ENCODE peak calls at places on chromosomes 5 and 9, in seven cellular contexts. One of them, this sample, is unnamed.
A peak's percentile ranks its signal among the peaks of the same experiment; 100 is the strongest.

GRCh38 chr5:128905225-128906110 is 59.8 kb upstream of the SLC27A6 start:
- DNase-seq in CD4-positive, alpha-beta T cell: no peak
- DNase-seq in fibroblast of the aortic adventitia: peak; percentile 70
- DNase-seq in Calu3: peak; percentile 63
- DNase-seq in neural crest cell: peak; percentile 44
- DNase-seq in PC-3: peak; percentile 73
- DNase-seq in GM06990: peak; percentile 15
- DNase-seq in this sample: peak; percentile 64

GRCh38 chr5:89580976-89581375 is 698.0 kb upstream of the MEF2C start:
- DNase-seq in neural crest cell: no peak
- DNase-seq in GM06990: no peak
- DNase-seq in CD4-positive, alpha-beta T cell: no peak
- DNase-seq in Calu3: no peak
- DNase-seq in PC-3: no peak
- DNase-seq in fibroblast of the aortic adventitia: no peak
- DNase-seq in this sample: no peak

GRCh38 chr5:131534995-131535394 is 100.0 kb downstream of the RAPGEF6 start:
- DNase-seq in neural crest cell: no peak
- DNase-seq in Calu3: no peak
- DNase-seq in fibroblast of the aortic adventitia: no peak
- DNase-seq in CD4-positive, alpha-beta T cell: no peak
- DNase-seq in PC-3: no peak
- DNase-seq in GM06990: no peak
- DNase-seq in this sample: no peak

GRCh38 chr5:51902512-51902911 is 519.3 kb downstream of the ISL1 start:
- DNase-seq in PC-3: no peak
- DNase-seq in neural crest cell: no peak
- DNase-seq in Calu3: no peak
- DNase-seq in CD4-positive, alpha-beta T cell: no peak
- DNase-seq in fibroblast of the aortic adventitia: no peak
- DNase-seq in GM06990: no peak
- DNase-seq in this sample: no peak

GRCh38 chr5:56669534-56670483 is 145.5 kb upstream of the MAP3K1 start:
- DNase-seq in Calu3: no peak
- DNase-seq in neural crest cell: no peak
- DNase-seq in PC-3: peak; percentile 53
- DNase-seq in CD4-positive, alpha-beta T cell: no peak
- DNase-seq in fibroblast of the aortic adventitia: no peak
- DNase-seq in GM06990: peak; percentile 77
- DNase-seq in this sample: no peak

GRCh38 chr9:87324613-87325194 is 173.0 kb upstream of the DAPK1 start:
- DNase-seq in fibroblast of the aortic adventitia: peak; percentile 85
- DNase-seq in Calu3: no peak
- DNase-seq in PC-3: peak; percentile 58
- DNase-seq in GM06990: no peak
- DNase-seq in neural crest cell: no peak
- DNase-seq in CD4-positive, alpha-beta T cell: no peak
- DNase-seq in this sample: no peak

GRCh38 chr9:117075636-117076035 is 339.2 kb downstream of the ASTN2 start:
- DNase-seq in fibroblast of the aortic adventitia: no peak
- DNase-seq in neural crest cell: no peak
- DNase-seq in PC-3: no peak
- DNase-seq in Calu3: no peak
- DNase-seq in GM06990: no peak
- DNase-seq in CD4-positive, alpha-beta T cell: no peak
- DNase-seq in this sample: no peak

GRCh38 chr5:102902647-102903046 is 147.5 kb downstream of the PAM start:
- DNase-seq in GM06990: no peak
- DNase-seq in CD4-positive, alpha-beta T cell: no peak
- DNase-seq in Calu3: no peak
- DNase-seq in fibroblast of the aortic adventitia: no peak
- DNase-seq in PC-3: peak; percentile 46
- DNase-seq in neural crest cell: no peak
- DNase-seq in this sample: no peak

GRCh38 chr5:179149278-179149677 is 89.1 kb downstream of the ZNF354C start:
- DNase-seq in neural crest cell: no peak
- DNase-seq in Calu3: no peak
- DNase-seq in fibroblast of the aortic adventitia: no peak
- DNase-seq in PC-3: no peak
- DNase-seq in GM06990: no peak
- DNase-seq in CD4-positive, alpha-beta T cell: no peak
- DNase-seq in this sample: no peak

GRCh38 chr5:75603835-75604234 is 7.4 kb upstream of the ANKDD1B start:
- DNase-seq in PC-3: no peak
- DNase-seq in neural crest cell: no peak
- DNase-seq in Calu3: no peak
- DNase-seq in GM06990: no peak
- DNase-seq in CD4-positive, alpha-beta T cell: no peak
- DNase-seq in fibroblast of the aortic adventitia: no peak
- DNase-seq in this sample: no peak

GRCh38 chr9:127168756-127169506 is 46.5 kb upstream of the ANGPTL2 start:
- DNase-seq in CD4-positive, alpha-beta T cell: no peak
- DNase-seq in Calu3: no peak
- DNase-seq in neural crest cell: no peak
- DNase-seq in GM06990: no peak
- DNase-seq in PC-3: no peak
- DNase-seq in fibroblast of the aortic adventitia: no peak
- DNase-seq in this sample: no peak

GRCh38 chr5:113606298-113607134 is 93.0 kb downstream of the YTHDC2 start:
- DNase-seq in GM06990: no peak
- DNase-seq in Calu3: peak; percentile 68
- DNase-seq in PC-3: peak; percentile 78
- DNase-seq in neural crest cell: peak; percentile 38
- DNase-seq in fibroblast of the aortic adventitia: peak; percentile 71
- DNase-seq in CD4-positive, alpha-beta T cell: no peak
- DNase-seq in this sample: peak; percentile 66

GRCh38 chr5:34005211-34005610 is 2.6 kb downstream of the AMACR start:
- DNase-seq in PC-3: no peak
- DNase-seq in GM06990: no peak
- DNase-seq in fibroblast of the aortic adventitia: no peak
- DNase-seq in Calu3: no peak
- DNase-seq in CD4-positive, alpha-beta T cell: no peak
- DNase-seq in neural crest cell: no peak
- DNase-seq in this sample: no peak

GRCh38 chr9:81182421-81182820 is 506.9 kb downstream of the TLE1 start:
- DNase-seq in fibroblast of the aortic adventitia: peak; percentile 51
- DNase-seq in PC-3: peak; percentile 51
- DNase-seq in CD4-positive, alpha-beta T cell: no peak
- DNase-seq in Calu3: no peak
- DNase-seq in neural crest cell: no peak
- DNase-seq in GM06990: no peak
- DNase-seq in this sample: no peak

GRCh38 chr5:93191426-93191825 is 389.6 kb downstream of the NR2F1-AS1 start:
- DNase-seq in neural crest cell: no peak
- DNase-seq in Calu3: no peak
- DNase-seq in fibroblast of the aortic adventitia: no peak
- DNase-seq in GM06990: no peak
- DNase-seq in PC-3: peak; percentile 53
- DNase-seq in CD4-positive, alpha-beta T cell: no peak
- DNase-seq in this sample: no peak

GRCh38 chr5:151225071-151225470 is 1.2 kb upstream of the CCDC69 start:
- DNase-seq in fibroblast of the aortic adventitia: no peak
- DNase-seq in neural crest cell: no peak
- DNase-seq in CD4-positive, alpha-beta T cell: no peak
- DNase-seq in GM06990: no peak
- DNase-seq in PC-3: no peak
- DNase-seq in Calu3: no peak
- DNase-seq in this sample: no peak

GRCh38 chr5:151224372-151224771 is 480 bp upstream of the CCDC69 start:
- DNase-seq in fibroblast of the aortic adventitia: no peak
- DNase-seq in PC-3: no peak
- DNase-seq in GM06990: no peak
- DNase-seq in neural crest cell: no peak
- DNase-seq in CD4-positive, alpha-beta T cell: no peak
- DNase-seq in Calu3: no peak
- DNase-seq in this sample: no peak

GRCh38 chr5:151222769-151223446 is 984 bp downstream of the CCDC69 start:
- DNase-seq in PC-3: peak; percentile 25
- DNase-seq in CD4-positive, alpha-beta T cell: peak; percentile 58
- DNase-seq in neural crest cell: no peak
- DNase-seq in GM06990: no peak
- DNase-seq in fibroblast of the aortic adventitia: peak; percentile 13
- DNase-seq in Calu3: no peak
- DNase-seq in this sample: no peak

GRCh38 chr5:151222054-151222768 is 1.7 kb downstream of the CCDC69 start:
- DNase-seq in neural crest cell: no peak
- DNase-seq in fibroblast of the aortic adventitia: no peak
- DNase-seq in GM06990: no peak
- DNase-seq in PC-3: no peak
- DNase-seq in CD4-positive, alpha-beta T cell: no peak
- DNase-seq in Calu3: no peak
- DNase-seq in this sample: no peak

DNA sequence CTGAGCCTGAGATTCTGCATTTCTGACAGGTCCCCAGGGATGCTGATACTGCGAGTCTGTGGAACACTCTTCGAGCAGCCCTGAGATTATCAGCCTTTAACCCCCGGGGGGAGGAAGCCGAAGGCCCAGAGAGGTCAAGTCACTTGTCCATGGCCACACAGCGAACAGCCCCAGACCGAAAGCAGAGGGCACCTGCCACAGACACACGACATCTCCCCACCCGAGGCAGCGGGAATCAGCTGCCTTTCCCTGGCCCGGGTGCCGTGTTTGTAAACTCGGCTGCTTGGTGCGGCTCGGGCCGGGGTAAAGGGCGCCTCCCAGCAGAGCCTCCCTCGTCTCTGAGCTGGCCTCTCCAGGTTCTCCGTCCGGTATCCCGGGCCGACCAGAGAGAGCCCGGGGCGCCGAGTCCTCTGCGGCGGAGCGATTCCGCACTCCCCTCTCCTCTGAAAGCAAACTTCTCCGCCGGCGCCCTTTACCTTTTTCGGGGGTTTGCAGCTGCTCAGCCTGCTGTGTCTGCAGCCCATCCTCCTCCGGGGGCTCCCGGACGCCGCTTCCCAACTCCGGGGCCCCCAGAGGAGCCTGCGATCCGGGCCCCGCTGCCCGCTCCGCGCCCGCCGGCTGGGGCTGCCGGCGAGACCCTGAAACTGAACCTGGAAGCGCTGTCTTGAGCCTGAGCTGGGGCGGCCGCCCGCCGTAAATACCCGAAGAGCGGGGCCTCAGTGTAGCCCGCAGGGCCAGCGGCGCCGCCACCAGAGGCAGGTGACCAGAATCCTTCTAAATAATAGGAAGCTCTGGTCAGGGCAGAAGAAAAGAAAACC is at the start of gene CCDC69:
- DNase-seq in CD4-positive, alpha-beta T cell: peak; percentile 63
- DNase-seq in GM06990: peak; percentile 80
- DNase-seq in neural crest cell: peak; percentile 69
- DNase-seq in Calu3: peak; percentile 79
- DNase-seq in fibroblast of the aortic adventitia: peak; percentile 65
- DNase-seq in PC-3: peak; percentile 77
- DNase-seq in this sample: peak; percentile 79
- TF ChIP-seq CTCF in CD4-positive, alpha-beta T cell: no peak
- TF ChIP-seq CTCF in GM06990: no peak
- TF ChIP-seq CTCF in neural crest cell: peak; percentile 35
- TF ChIP-seq CTCF in Calu3: no peak
- TF ChIP-seq CTCF in fibroblast of the aortic adventitia: peak; percentile 47
- TF ChIP-seq CTCF in PC-3: peak; percentile 13
- TF ChIP-seq CTCF in this sample: no peak

GRCh38 chr9:89225587-89225986 is 47.0 kb upstream of the SHC3 start:
- DNase-seq in neural crest cell: no peak
- DNase-seq in fibroblast of the aortic adventitia: peak; percentile 90
- DNase-seq in GM06990: no peak
- DNase-seq in CD4-positive, alpha-beta T cell: no peak
- DNase-seq in Calu3: no peak
- DNase-seq in PC-3: no peak
- DNase-seq in this sample: no peak
- TF ChIP-seq CTCF in neural crest cell: no peak
- TF ChIP-seq CTCF in fibroblast of the aortic adventitia: peak; percentile 59
- TF ChIP-seq CTCF in GM06990: no peak
- TF ChIP-seq CTCF in CD4-positive, alpha-beta T cell: no peak
- TF ChIP-seq CTCF in Calu3: no peak
- TF ChIP-seq CTCF in PC-3: no peak
- TF ChIP-seq CTCF in this sample: no peak

GRCh38 chr5:168575391-168576372 is 3.5 kb downstream of the PANK3 start:
- DNase-seq in CD4-positive, alpha-beta T cell: no peak
- DNase-seq in Calu3: no peak
- DNase-seq in fibroblast of the aortic adventitia: no peak
- DNase-seq in neural crest cell: no peak
- DNase-seq in GM06990: no peak
- DNase-seq in PC-3: no peak
- DNase-seq in this sample: no peak

GRCh38 chr5:168579206-168579986 is at the start of gene PANK3:
- DNase-seq in CD4-positive, alpha-beta T cell: peak; percentile 96
- DNase-seq in GM06990: peak; percentile 98
- DNase-seq in neural crest cell: peak; percentile 96
- DNase-seq in fibroblast of the aortic adventitia: peak; percentile 99
- DNase-seq in Calu3: peak; percentile 99
- DNase-seq in PC-3: peak; percentile 94
- DNase-seq in this sample: peak; percentile 98

GRCh38 chr5:168578006-168578405 is 1.2 kb downstream of the PANK3 start:
- DNase-seq in neural crest cell: no peak
- DNase-seq in PC-3: peak; percentile 38
- DNase-seq in Calu3: no peak
- DNase-seq in fibroblast of the aortic adventitia: peak; percentile 30
- DNase-seq in CD4-positive, alpha-beta T cell: no peak
- DNase-seq in GM06990: no peak
- DNase-seq in this sample: no peak

GRCh38 chr5:168579987-168580508 is 880 bp upstream of the PANK3 start:
- DNase-seq in CD4-positive, alpha-beta T cell: no peak
- DNase-seq in GM06990: no peak
- DNase-seq in Calu3: no peak
- DNase-seq in fibroblast of the aortic adventitia: no peak
- DNase-seq in neural crest cell: no peak
- DNase-seq in PC-3: no peak
- DNase-seq in this sample: no peak

DNA sequence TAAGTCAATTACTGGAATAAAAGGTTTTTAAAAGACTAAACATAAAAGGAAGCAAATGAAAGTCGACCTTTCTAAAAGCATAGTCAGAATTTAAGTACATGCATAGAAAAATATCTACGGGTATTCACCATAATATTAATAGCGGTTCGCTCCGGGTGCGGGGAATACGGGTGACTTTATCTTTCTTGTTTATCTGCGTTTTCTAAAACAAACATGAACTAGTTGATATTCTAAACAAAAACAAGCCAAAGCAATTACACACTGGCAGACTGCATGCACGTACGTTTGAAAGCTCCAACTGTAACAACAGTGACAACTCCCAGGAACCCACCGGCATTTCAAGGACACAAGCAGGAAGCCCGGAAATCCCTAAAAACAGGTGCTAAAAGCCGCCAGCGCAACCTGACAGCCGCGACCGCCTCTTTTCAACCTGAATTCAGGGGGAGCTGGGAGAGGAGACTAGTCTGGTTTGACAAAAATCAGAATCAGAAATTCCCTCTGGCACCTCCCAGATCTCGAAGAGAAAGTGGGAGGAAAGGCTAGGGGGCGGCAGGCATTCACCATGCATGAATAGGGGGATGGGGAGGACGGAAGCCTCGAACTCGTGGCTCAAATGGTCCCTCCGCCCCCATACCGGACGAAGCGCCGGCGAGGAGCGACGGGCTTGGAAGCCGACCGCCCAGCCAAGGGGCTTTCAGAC is 512 bp downstream of the PANK3 start:
- DNase-seq in fibroblast of the aortic adventitia: peak; percentile 7
- DNase-seq in GM06990: no peak
- DNase-seq in Calu3: no peak
- DNase-seq in neural crest cell: peak; percentile 48
- DNase-seq in CD4-positive, alpha-beta T cell: no peak
- DNase-seq in PC-3: no peak
- DNase-seq in this sample: peak; percentile 65
- TF ChIP-seq CTCF in fibroblast of the aortic adventitia: no peak
- TF ChIP-seq CTCF in GM06990: no peak
- TF ChIP-seq CTCF in Calu3: no peak
- TF ChIP-seq CTCF in neural crest cell: no peak
- TF ChIP-seq CTCF in CD4-positive, alpha-beta T cell: no peak
- TF ChIP-seq CTCF in PC-3: no peak
- TF ChIP-seq CTCF in this sample: no peak

GRCh38 chr5:155616779-155617392 is 603.3 kb downstream of the KIF4B start:
- DNase-seq in PC-3: no peak
- DNase-seq in neural crest cell: peak; percentile 60
- DNase-seq in Calu3: peak; percentile 38
- DNase-seq in fibroblast of the aortic adventitia: no peak
- DNase-seq in CD4-positive, alpha-beta T cell: peak; percentile 38
- DNase-seq in GM06990: no peak
- DNase-seq in this sample: peak; percentile 80
- TF ChIP-seq CTCF in PC-3: peak; percentile 44
- TF ChIP-seq CTCF in neural crest cell: peak; percentile 73
- TF ChIP-seq CTCF in Calu3: peak; percentile 60
- TF ChIP-seq CTCF in fibroblast of the aortic adventitia: no peak
- TF ChIP-seq CTCF in CD4-positive, alpha-beta T cell: peak; percentile 24
- TF ChIP-seq CTCF in GM06990: peak; percentile 84
- TF ChIP-seq CTCF in this sample: peak; percentile 92

This sample was measured in endothelial cell.